ENCODE peak calls at places on chromosomes 5 and 9, in five cellular contexts. I is kidney, B is GM20000, W is Peyer's patch, X is uterus. U is an unnamed sample.

GRCh38 chr5:169549453-169549852 is 34.1 kb upstream of the SPDL1 start:
- DNase-seq in X (no peak), W (no peak), B (no peak), I (no peak), U (no peak)

GRCh38 chr9:16100596-16101091 is 547.8 kb downstream of the CCDC171 start:
- DNase-seq in B (no peak), W (no peak), I (peak), X (peak), U (no peak)

GRCh38 chr9:131481441-131482342 is 21.0 kb upstream of the POMT1 start:
- DNase-seq in B (no peak), I (peak), W (no peak), X (no peak), U (no peak)

GRCh38 chr5:115859378-115859777 is 17.6 kb downstream of the AP3S1 start:
- DNase-seq in X (no peak), I (no peak), W (no peak), B (no peak), U (no peak)

GRCh38 chr5:104111622-104112021 is 549.0 kb upstream of the NUDT12 start:
- DNase-seq in W (no peak), I (no peak), B (no peak), X (no peak), U (no peak)

GRCh38 chr9:133638076-133638475 is 1.9 kb downstream of the DBH start:
- DNase-seq in B (no peak), W (no peak), X (no peak), I (peak), U (no peak)

GRCh38 chr5:103006921-103007320 is 113.0 kb downstream of the GIN1 start:
- DNase-seq in W (no peak), I (no peak), B (no peak), X (no peak), U (no peak)

GRCh38 chr9:27799326-27799725 is 226.0 kb upstream of the C9orf72 start:
- DNase-seq in X (no peak), I (no peak), B (no peak), W (no peak), U (no peak)

GRCh38 chr5:80083115-80083890 is 48.2 kb downstream of the THBS4 start:
- DNase-seq in I (no peak), B (peak), W (no peak), X (peak), U (no peak)

GRCh38 chr5:36875789-36876388 is 680 bp upstream of the NIPBL start:
- DNase-seq in B (peak), X (peak), W (peak), I (peak), U (peak)

GRCh38 chr9:82722556-82722955 is 340.4 kb downstream of the RASEF start:
- DNase-seq in B (no peak), I (no peak), X (no peak), W (no peak), U (no peak)

GRCh38 chr9:98794802-98795201 is 1.6 kb downstream of the ANKS6 start:
- DNase-seq in W (peak), X (no peak), B (no peak), I (no peak), U (no peak)

GRCh38 chr9:118059520-118060278 is 355.5 kb downstream of the TLR4 start:
- DNase-seq in B (no peak), X (no peak), I (no peak), W (peak), U (no peak)

GRCh38 chr5:150449491-150450339 is at the start of gene RPS14:
- DNase-seq in W (peak), I (peak), X (peak), B (peak), U (peak)

GRCh38 chr5:84215521-84215920 is 169.2 kb downstream of the EDIL3 start:
- DNase-seq in I (no peak), W (no peak), X (no peak), B (no peak), U (no peak)

GRCh38 chr9:123302348-123303214 is 34.2 kb upstream of the STRBP start:
- DNase-seq in B (no peak), I (peak), W (peak), X (no peak), U (no peak)

GRCh38 chr9:137025120-137025966 is 2.7 kb downstream of the ABCA2 start:
- DNase-seq in I (peak), B (no peak), X (no peak), W (peak), U (no peak)

GRCh38 chr9:22447607-22448305 is 1.1 kb downstream of the DMRTA1 start:
- DNase-seq in X (no peak), B (no peak), W (no peak), I (no peak), U (no peak)

GRCh38 chr9:125910286-125910685 is 163.1 kb downstream of the PBX3 start:
- DNase-seq in I (no peak), X (no peak), B (no peak), W (no peak), U (no peak)

GRCh38 chr9:110093417-110093816 is 114.5 kb downstream of the C9orf152 start:
- DNase-seq in I (no peak), X (no peak), W (no peak), B (no peak), U (no peak)

GRCh38 chr5:172370648-172371248 is 83.6 kb downstream of the SH3PXD2B start:
- DNase-seq in W (peak), X (no peak), I (no peak), B (peak), U (no peak)

GRCh38 chr9:86997158-86997557 is 49.9 kb upstream of the GAS1 start:
- DNase-seq in B (no peak), I (no peak), W (no peak), X (no peak), U (no peak)

GRCh38 chr5:115069087-115069968 is 100.4 kb downstream of the TRIM36 start:
- DNase-seq in B (no peak), I (no peak), X (no peak), W (no peak), U (no peak)

GRCh38 chr5:13695076-13695712 is 249.3 kb downstream of the DNAH5 start:
- DNase-seq in X (no peak), I (no peak), W (no peak), B (no peak), U (no peak)
- TF ChIP-seq CTCF in X (no peak), I (no peak), W (no peak), B (no peak), U (no peak)

DNA sequence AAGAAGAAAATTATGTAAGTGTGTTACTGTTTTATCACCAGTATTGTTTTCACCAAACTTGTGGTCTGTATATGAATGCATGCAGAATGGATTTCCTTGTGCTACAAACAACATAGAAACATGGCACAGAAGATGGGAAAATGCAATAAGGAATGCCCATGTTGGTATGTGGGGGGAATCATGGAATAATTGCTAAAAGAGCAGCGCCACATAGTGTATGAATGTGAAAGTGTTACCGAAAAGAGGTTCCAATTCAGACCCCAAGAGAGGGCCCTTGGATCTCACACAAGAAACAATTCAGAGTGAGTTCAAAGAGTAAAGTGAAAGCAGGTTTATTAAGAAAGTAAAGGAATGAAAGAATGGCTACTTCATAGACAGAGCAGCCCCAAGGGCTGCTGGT is 26.4 kb upstream of the TYRP1 start:
- DNase-seq in W (no peak), X (no peak), B (no peak), I (no peak), U (no peak)
- TF ChIP-seq CTCF in W (no peak), X (no peak), B (no peak), I (no peak), U (no peak)

DNA sequence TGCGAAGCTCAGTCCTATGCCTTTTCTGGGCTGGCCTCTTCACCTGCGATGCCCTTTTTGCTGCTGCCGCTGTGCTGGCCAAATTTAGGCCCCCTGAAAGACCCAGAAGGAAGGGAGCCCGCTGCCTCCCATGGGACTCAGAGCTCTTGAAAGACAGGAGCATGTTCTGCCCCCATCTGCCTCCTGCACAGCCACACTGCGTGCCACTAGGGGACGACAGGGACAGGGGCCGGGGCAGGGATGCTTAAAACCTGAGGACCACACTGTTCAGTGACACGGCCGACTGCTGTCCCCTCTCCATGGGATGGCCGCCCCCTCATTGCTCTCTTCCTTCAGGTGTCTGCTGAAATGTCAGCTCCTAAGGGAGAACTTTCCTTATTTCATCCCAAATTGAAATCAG is 132.4 kb downstream of the ADAMTS2 start:
- DNase-seq in B (no peak), X (no peak), W (no peak), I (no peak), U (no peak)
- TF ChIP-seq CTCF in B (no peak), X (no peak), W (no peak), I (peak), U (no peak)

GRCh38 chr5:177086918-177087706 is 397 bp downstream of the FGFR4 start:
- DNase-seq in B (peak), I (peak), W (peak), X (no peak), U (peak)
- TF ChIP-seq CTCF in B (peak), I (peak), W (peak), X (peak), U (peak)

GRCh38 chr9:14706530-14707140 is 13.4 kb upstream of the ZDHHC21 start:
- DNase-seq in W (no peak), I (no peak), X (no peak), B (no peak), U (no peak)
- TF ChIP-seq CTCF in W (no peak), I (no peak), X (no peak), B (no peak), U (no peak)

GRCh38 chr5:74394924-74395880 is 245.3 kb downstream of the ENC1 start:
- DNase-seq in B (no peak), X (no peak), I (peak), W (no peak), U (no peak)
- TF ChIP-seq CTCF in B (no peak), X (no peak), I (no peak), W (no peak), U (no peak)